ENCODE peak calls at places on chromosomes 11 and 22, in four cellular contexts. I is fibroblast of the aortic adventitia; T is stimulated activated CD8-positive, alpha-beta memory T cell treated with anti-CD3 and anti-CD28 coated beads, Interleukin-7, amount 100 ng/mL, for 1 hour; V is effector memory CD4-positive, alpha-beta T cell. Q is an unnamed sample.

GRCh38 chr11:12075822-12076821 is 34.3 kb upstream of the MICAL2 start:
- DNase-seq in V (no peak), I (peak), T (no peak), Q (peak)

GRCh38 chr11:57144075-57144474 is 37.7 kb upstream of the LRRC55 start:
- DNase-seq in V (no peak), T (no peak), I (no peak), Q (no peak)

GRCh38 chr22:46607483-46608114 is 12.6 kb upstream of the GRAMD4 start:
- DNase-seq in T (no peak), V (no peak), I (no peak), Q (peak)

GRCh38 chr11:15629690-15630321 is 515.1 kb downstream of the INSC start:
- DNase-seq in I (no peak), V (no peak), T (no peak), Q (no peak)

GRCh38 chr22:50318698-50319411 is 8.0 kb downstream of the DENND6B start:
- DNase-seq in T (no peak), V (no peak), I (no peak), Q (peak)

GRCh38 chr11:114099392-114100178 is 40.1 kb downstream of the ZBTB16 start:
- DNase-seq in T (no peak), I (no peak), V (no peak), Q (no peak)

GRCh38 chr22:32058656-32059280 is 15.7 kb downstream of the SLC5A1 start:
- DNase-seq in T (no peak), I (peak), V (no peak), Q (no peak)

GRCh38 chr11:61967924-61968757 is 707 bp upstream of the FTH1 start:
- DNase-seq in T (no peak), I (peak), V (peak), Q (peak)

GRCh38 chr11:10373340-10373739 is 68.5 kb downstream of the ADM start:
- DNase-seq in T (no peak), I (peak), V (no peak), Q (no peak)

GRCh38 chr11:122115520-122116343 is at the start of gene BLID:
- DNase-seq in T (no peak), V (no peak), I (peak), Q (no peak)

GRCh38 chr22:17954860-17955587 is 69.3 kb downstream of the MICAL3 start:
- DNase-seq in T (no peak), V (no peak), I (no peak), Q (no peak)

GRCh38 chr11:85540635-85541034 is 86.5 kb downstream of the DLG2 start:
- DNase-seq in I (peak), T (no peak), V (no peak), Q (no peak)

GRCh38 chr11:119093951-119094815 is 7.5 kb downstream of the DPAGT1 start:
- DNase-seq in V (no peak), T (no peak), I (peak), Q (peak)

GRCh38 chr11:399731-400211 is 5.8 kb downstream of the PKP3 start:
- DNase-seq in I (no peak), V (no peak), T (no peak), Q (no peak)

GRCh38 chr22:27487600-27488450 is 313.7 kb downstream of the MN1 start:
- DNase-seq in I (peak), T (no peak), V (no peak), Q (no peak)

GRCh38 chr11:106179048-106179447 is 101.6 kb downstream of the AASDHPPT start:
- DNase-seq in V (no peak), T (no peak), I (no peak), Q (no peak)

GRCh38 chr11:130076774-130077481 is 7.2 kb downstream of the APLP2 start:
- DNase-seq in I (no peak), V (no peak), T (no peak), Q (no peak)

GRCh38 chr11:69310934-69311766 is 17.2 kb downstream of the MYEOV start:
- DNase-seq in V (no peak), T (no peak), I (no peak), Q (no peak)

GRCh38 chr11:61498767-61499341 is 9.7 kb upstream of the LRRC10B start:
- DNase-seq in V (no peak), I (no peak), T (no peak), Q (peak)

GRCh38 chr11:57254631-57255030 is 17.6 kb upstream of the APLNR start:
- DNase-seq in V (no peak), T (no peak), I (no peak), Q (no peak)

GRCh38 chr22:20080776-20081654 is 974 bp downstream of the DGCR8 start:
- DNase-seq in T (no peak), V (no peak), I (peak), Q (peak)

GRCh38 chr11:92885600-92885999 is 83.9 kb upstream of the MTNR1B start:
- DNase-seq in T (no peak), I (no peak), V (no peak), Q (no peak)

GRCh38 chr11:62805991-62806441 is 776 bp upstream of the NXF1 start:
- DNase-seq in V (no peak), I (no peak), T (no peak), Q (peak)

GRCh38 chr22:42868751-42869251 is 11.7 kb upstream of the ARFGAP3 start:
- DNase-seq in I (peak), V (no peak), T (no peak), Q (peak)

GRCh38 chr22:43128928-43129424 is 14.2 kb downstream of the MCAT start:
- DNase-seq in V (no peak), T (no peak), I (no peak), Q (no peak)

GRCh38 chr11:129639300-129639699 is 176.3 kb upstream of the TMEM45B start:
- DNase-seq in I (peak), T (no peak), V (no peak), Q (no peak)